ENCODE peak calls at places on chromosome 6, in four cellular contexts. One of them, this sample, is unnamed. For H3K9me3, the result is how much of the 10 kb centered on the place peaks cover.

GRCh38 chr6:77512554-77512953 is 49.3 kb upstream of the HTR1B start:
- DNase-seq in heart right ventricle: no peak
- DNase-seq in ovary: no peak
- DNase-seq in spleen: no peak
- DNase-seq in this sample: no peak

GRCh38 chr6:143221723-143222122 is 161.0 kb downstream of the AIG1 start:
- DNase-seq in heart right ventricle: no peak
- DNase-seq in ovary: no peak
- DNase-seq in spleen: no peak
- DNase-seq in this sample: no peak

GRCh38 chr6:136524936-136525413 is 25.2 kb downstream of the MAP7 start:
- DNase-seq in heart right ventricle: no peak
- DNase-seq in ovary: no peak
- DNase-seq in spleen: no peak
- DNase-seq in this sample: no peak

GRCh38 chr6:1609662-1610496 is at the start of gene FOXC1:
- DNase-seq in heart right ventricle: peak
- DNase-seq in ovary: peak
- DNase-seq in spleen: peak
- DNase-seq in this sample: peak

GRCh38 chr6:67248077-67248476 is 1387.0 kb upstream of the ADGRB3 start:
- DNase-seq in heart right ventricle: no peak
- DNase-seq in ovary: no peak
- DNase-seq in spleen: no peak
- DNase-seq in this sample: no peak

GRCh38 chr6:88922775-88923548 is 40.5 kb downstream of the RNGTT start:
- DNase-seq in heart right ventricle: no peak
- DNase-seq in ovary: no peak
- DNase-seq in spleen: no peak
- DNase-seq in this sample: no peak

GRCh38 chr6:11023032-11023431 is 21.1 kb downstream of the ELOVL2 start:
- DNase-seq in heart right ventricle: no peak
- DNase-seq in ovary: no peak
- DNase-seq in spleen: no peak
- DNase-seq in this sample: no peak

GRCh38 chr6:122109075-122109474 is 290.4 kb upstream of the HSF2 start:
- DNase-seq in heart right ventricle: no peak
- DNase-seq in ovary: no peak
- DNase-seq in spleen: no peak
- DNase-seq in this sample: no peak

GRCh38 chr6:113858605-113859348 is 1.6 kb downstream of the MARCKS start:
- DNase-seq in heart right ventricle: peak
- DNase-seq in ovary: peak
- DNase-seq in spleen: peak
- DNase-seq in this sample: peak

GRCh38 chr6:149012040-149012545 is 265.3 kb downstream of the UST start:
- DNase-seq in heart right ventricle: no peak
- DNase-seq in ovary: no peak
- DNase-seq in spleen: no peak
- DNase-seq in this sample: peak

GRCh38 chr6:130900913-130901312 is 73.7 kb downstream of the SMLR1 start:
- DNase-seq in heart right ventricle: peak
- DNase-seq in ovary: no peak
- DNase-seq in spleen: no peak
- DNase-seq in this sample: peak

GRCh38 chr6:154122195-154122925 is 83.3 kb downstream of the OPRM1 start:
- DNase-seq in heart right ventricle: no peak
- DNase-seq in ovary: no peak
- DNase-seq in spleen: no peak
- DNase-seq in this sample: no peak

GRCh38 chr6:109237082-109237985 is 142.0 kb downstream of the CEP57L1 start:
- DNase-seq in heart right ventricle: no peak
- DNase-seq in ovary: no peak
- DNase-seq in spleen: no peak
- DNase-seq in this sample: no peak

GRCh38 chr6:42193491-42193894 is 1.3 kb downstream of the GUCA1B start:
- DNase-seq in heart right ventricle: no peak
- DNase-seq in ovary: no peak
- DNase-seq in spleen: no peak
- DNase-seq in this sample: no peak

GRCh38 chr6:44704240-44705150 is 317.0 kb downstream of the CDC5L start:
- DNase-seq in heart right ventricle: no peak
- DNase-seq in ovary: no peak
- DNase-seq in spleen: no peak
- DNase-seq in this sample: no peak

GRCh38 chr6:44700422-44700821 is 312.9 kb downstream of the CDC5L start:
- DNase-seq in heart right ventricle: no peak
- DNase-seq in ovary: no peak
- DNase-seq in spleen: no peak
- DNase-seq in this sample: no peak

GRCh38 chr6:44701038-44701636 is 313.6 kb downstream of the CDC5L start:
- DNase-seq in heart right ventricle: no peak
- DNase-seq in ovary: no peak
- DNase-seq in spleen: no peak
- DNase-seq in this sample: no peak

GRCh38 chr6:44701637-44702101 is 314.2 kb downstream of the CDC5L start:
- DNase-seq in heart right ventricle: peak
- DNase-seq in ovary: no peak
- DNase-seq in spleen: no peak
- DNase-seq in this sample: no peak

GRCh38 chr6:44702292-44702691 is 314.8 kb downstream of the CDC5L start:
- DNase-seq in heart right ventricle: no peak
- DNase-seq in ovary: no peak
- DNase-seq in spleen: no peak
- DNase-seq in this sample: no peak
- H3K27ac ChIP-seq in heart right ventricle: no peak
- H3K27ac ChIP-seq in ovary: no peak
- H3K27ac ChIP-seq in spleen: no peak
- H3K27ac ChIP-seq in this sample: no peak

DNA sequence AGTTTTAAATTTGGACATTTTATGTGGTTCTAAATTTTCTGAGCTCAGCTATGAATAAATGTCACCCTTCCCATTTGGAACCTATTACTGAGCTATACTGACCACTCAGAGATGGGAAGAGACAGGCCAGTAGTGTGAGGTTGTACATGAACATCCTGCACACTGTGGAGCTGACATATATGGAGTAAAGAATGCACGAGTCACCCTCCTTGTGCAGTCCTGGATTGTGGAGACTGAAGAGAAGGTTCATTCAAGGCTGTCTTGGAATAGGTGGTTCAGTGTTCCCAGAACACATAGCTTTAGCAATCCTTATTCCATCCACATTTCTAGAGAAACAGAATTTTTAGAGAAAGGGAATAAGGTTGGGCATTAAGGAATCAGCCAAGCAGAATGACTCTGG is 50.3 kb upstream of the OGFRL1 start:
- DNase-seq in heart right ventricle: no peak
- DNase-seq in ovary: no peak
- DNase-seq in spleen: no peak
- DNase-seq in this sample: peak
- H3K9me3 ChIP-seq in heart right ventricle: under half
- H3K9me3 ChIP-seq in ovary: under half
- H3K9me3 ChIP-seq in spleen: under half
- H3K9me3 ChIP-seq in this sample: under half

DNA sequence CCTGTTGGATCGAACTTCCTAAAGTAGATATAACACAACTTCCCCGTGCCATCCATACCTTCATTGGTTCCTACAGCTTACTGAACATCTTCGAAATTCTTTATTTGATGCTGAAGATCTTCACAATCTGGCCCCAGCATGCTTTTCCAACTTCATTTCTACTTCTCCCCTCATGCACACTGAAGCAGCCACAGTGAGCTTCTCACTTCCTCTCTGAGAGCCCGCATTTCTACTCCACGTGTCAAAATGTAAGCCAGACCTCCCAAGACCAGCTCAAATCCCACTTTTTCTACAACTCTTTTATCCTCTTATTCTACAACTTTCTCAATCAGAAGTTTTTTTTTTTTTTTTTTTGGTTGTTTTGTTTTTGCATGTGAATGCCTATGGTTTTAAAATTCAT is 254.7 kb downstream of the GMPR start:
- DNase-seq in heart right ventricle: no peak
- DNase-seq in ovary: no peak
- DNase-seq in spleen: no peak
- DNase-seq in this sample: no peak
- H3K27ac ChIP-seq in heart right ventricle: no peak
- H3K27ac ChIP-seq in ovary: no peak
- H3K27ac ChIP-seq in spleen: no peak
- H3K27ac ChIP-seq in this sample: no peak

DNA sequence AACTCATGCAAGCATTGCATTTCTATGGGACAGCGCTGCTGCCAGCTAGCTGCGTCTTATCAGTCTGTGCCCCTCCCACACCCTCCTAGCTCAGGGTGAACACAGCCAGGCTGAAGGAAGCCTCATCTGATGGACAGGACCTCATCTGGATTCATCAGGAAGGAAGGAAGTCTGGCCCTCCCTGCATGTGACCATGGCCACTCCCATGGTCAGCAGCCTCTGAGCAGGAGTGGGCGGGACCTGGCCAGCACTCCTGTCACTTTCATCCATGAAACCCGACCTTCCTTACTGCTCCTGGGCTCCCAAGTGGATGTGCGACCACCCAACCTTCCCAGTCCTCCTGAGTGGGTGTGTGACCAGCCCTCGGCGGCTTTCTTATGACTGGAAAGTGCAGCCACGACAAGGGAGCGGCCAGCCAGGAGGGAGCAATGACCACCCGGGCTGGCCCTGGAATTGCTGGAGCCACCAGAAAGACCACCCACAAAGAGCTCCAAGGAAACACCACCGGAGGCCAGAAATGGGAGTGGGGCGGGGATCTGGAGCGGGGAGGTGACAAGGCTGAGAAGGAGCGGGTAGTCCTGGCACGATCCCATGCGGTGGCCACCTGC is 241.1 kb downstream of the TTLL2 start:
- DNase-seq in heart right ventricle: peak
- DNase-seq in ovary: no peak
- DNase-seq in spleen: peak
- DNase-seq in this sample: no peak
- H3K9me3 ChIP-seq in heart right ventricle: under half
- H3K9me3 ChIP-seq in ovary: under half
- H3K9me3 ChIP-seq in spleen: under half
- H3K9me3 ChIP-seq in this sample: half or more

GRCh38 chr6:54102239-54102638 is 9.0 kb upstream of the MLIP start:
- DNase-seq in heart right ventricle: no peak
- DNase-seq in ovary: no peak
- DNase-seq in spleen: no peak
- DNase-seq in this sample: no peak
- H3K27ac ChIP-seq in heart right ventricle: no peak
- H3K27ac ChIP-seq in ovary: no peak
- H3K27ac ChIP-seq in spleen: no peak
- H3K27ac ChIP-seq in this sample: no peak

This sample was measured in AG04450.